ENCODE peak calls at places on chromosomes 16 and 17, in four cellular contexts. U is GM12878, W is IMR-90, M is K562. A is an unnamed sample.

GRCh38 chr17:75684924-75685323 is 17.8 kb downstream of the SAP30BP start:
- DNase-seq in M (no peak), U (no peak), W (no peak), A (peak)

GRCh38 chr17:47262586-47262985 is 9.0 kb downstream of the ITGB3 start:
- DNase-seq in W (no peak), M (no peak), U (no peak), A (no peak)

GRCh38 chr17:304461-304860 is 48.1 kb downstream of the RPH3AL start:
- DNase-seq in M (no peak), U (no peak), W (no peak), A (no peak)

GRCh38 chr17:77353684-77354419 is 213.1 kb downstream of the SEC14L1 start:
- DNase-seq in W (peak), M (no peak), U (no peak), A (no peak)

GRCh38 chr17:41489531-41489930 is at the start of gene KRT36:
- DNase-seq in U (no peak), M (no peak), W (no peak), A (no peak)

GRCh38 chr16:66845791-66846221 is 1.6 kb downstream of the CA7 start:
- DNase-seq in U (no peak), M (no peak), W (no peak), A (no peak)

GRCh38 chr16:88576307-88576706 is 6.1 kb downstream of the ZC3H18 start:
- DNase-seq in U (no peak), M (no peak), W (no peak), A (no peak)

GRCh38 chr17:54891176-54891821 is 9.4 kb upstream of the TOM1L1 start:
- DNase-seq in M (peak), W (peak), U (no peak), A (peak)

GRCh38 chr17:527247-527646 is 174.6 kb upstream of the RPH3AL start:
- DNase-seq in M (no peak), U (no peak), W (no peak), A (no peak)

GRCh38 chr17:32482568-32483320 is 4.0 kb upstream of the CDK5R1 start:
- DNase-seq in M (no peak), W (peak), U (no peak), A (no peak)

GRCh38 chr17:9677411-9677810 is 32.1 kb downstream of the USP43 start:
- DNase-seq in W (no peak), U (no peak), M (no peak), A (no peak)

GRCh38 chr17:78689029-78689428 is 93.0 kb downstream of the CYTH1 start:
- DNase-seq in M (no peak), U (no peak), W (no peak), A (no peak)

GRCh38 chr17:7475764-7476422 is 3.5 kb downstream of the ZBTB4 start:
- DNase-seq in M (peak), W (peak), U (no peak), A (no peak)

GRCh38 chr16:87207509-87207908 is 109.7 kb downstream of the C16orf95 start:
- DNase-seq in U (no peak), M (no peak), W (peak), A (no peak)

GRCh38 chr17:57488856-57489255 is 232.5 kb downstream of the MSI2 start:
- DNase-seq in W (no peak), U (no peak), M (no peak), A (no peak)

GRCh38 chr17:81879121-81879520 is 8.0 kb upstream of the ARHGDIA start:
- DNase-seq in M (no peak), W (no peak), U (no peak), A (no peak)

GRCh38 chr17:11986939-11987329 is 10.3 kb downstream of the ZNF18 start:
- DNase-seq in W (peak), M (peak), U (no peak), A (peak)

GRCh38 chr17:79064026-79064425 is 10.6 kb upstream of the ENGASE start:
- DNase-seq in M (no peak), U (no peak), W (no peak), A (no peak)

GRCh38 chr16:71552698-71553503 is 24.0 kb downstream of the TAT start:
- DNase-seq in M (peak), W (no peak), U (no peak), A (peak)
- TF ChIP-seq RCOR1 in M (no peak), W (no peak), U (no peak), A (no peak)

DNA sequence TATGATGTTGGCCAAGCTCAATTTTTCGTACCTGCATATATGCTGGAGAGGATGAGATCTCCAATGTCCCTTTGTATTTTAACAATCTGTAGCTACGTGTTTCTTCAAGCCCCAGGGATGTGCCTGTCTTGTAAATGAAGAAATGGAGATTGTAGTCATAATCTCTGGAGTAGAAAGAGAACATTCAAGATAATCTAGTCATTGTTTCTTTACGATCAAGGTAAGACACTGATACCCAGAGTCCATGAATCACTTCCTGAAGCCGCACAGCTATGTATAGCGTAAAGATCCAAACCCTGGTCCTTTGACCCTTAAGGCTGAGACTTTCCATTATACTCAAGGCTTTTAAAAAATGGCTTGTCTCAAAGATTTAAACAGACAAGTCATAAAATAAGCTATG is 205.5 kb downstream of the HS3ST3B1 start:
- DNase-seq in W (no peak), M (no peak), U (no peak), A (no peak)
- TF ChIP-seq CEBPB in W (no peak), M (no peak), U (no peak), A (no peak)

GRCh38 chr17:59439711-59440110 is 108.3 kb downstream of the YPEL2 start:
- DNase-seq in M (no peak), W (peak), U (no peak), A (no peak)

GRCh38 chr17:59443106-59443505 is 111.7 kb downstream of the YPEL2 start:
- DNase-seq in W (no peak), U (no peak), M (no peak), A (no peak)

GRCh38 chr17:59440757-59441458 is 109.5 kb downstream of the YPEL2 start:
- DNase-seq in U (peak), W (peak), M (peak), A (peak)

GRCh38 chr17:59439261-59439660 is 107.8 kb downstream of the YPEL2 start:
- DNase-seq in M (no peak), W (no peak), U (no peak), A (no peak)

GRCh38 chr17:59441459-59442096 is 110.1 kb downstream of the YPEL2 start:
- DNase-seq in W (no peak), U (no peak), M (no peak), A (no peak)
- TF ChIP-seq RCOR1 in W (no peak), U (no peak), M (no peak), A (no peak)

GRCh38 chr17:17358060-17358751 is 55.0 kb downstream of the NT5M start:
- DNase-seq in W (no peak), M (no peak), U (no peak), A (no peak)

GRCh38 chr17:17358866-17359265 is 55.7 kb downstream of the NT5M start:
- DNase-seq in W (no peak), U (no peak), M (no peak), A (no peak)

GRCh38 chr17:17356931-17357270 is 53.7 kb downstream of the NT5M start:
- DNase-seq in W (no peak), M (no peak), U (no peak), A (no peak)

GRCh38 chr17:17360087-17360730 is 57.0 kb downstream of the NT5M start:
- DNase-seq in M (no peak), W (no peak), U (no peak), A (no peak)

DNA sequence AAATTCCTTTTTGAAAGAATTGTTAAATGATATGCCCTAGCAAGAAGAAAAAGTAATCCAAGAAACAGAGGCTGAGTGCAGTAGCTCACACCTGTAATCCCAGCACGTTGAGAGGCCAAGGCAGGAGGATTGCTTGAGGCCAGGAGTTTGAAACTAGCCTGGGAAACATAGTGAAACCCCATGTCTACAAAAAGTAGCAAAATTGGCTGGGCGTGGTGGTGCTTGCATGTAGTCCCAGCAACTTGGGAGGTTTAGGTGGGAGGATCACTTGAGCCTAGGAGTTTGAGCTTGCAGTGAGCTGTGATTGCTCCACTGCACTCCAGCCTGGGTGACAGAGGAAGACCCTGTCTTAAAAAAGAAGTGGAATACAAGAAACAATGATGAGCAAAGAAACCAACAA is 56.1 kb downstream of the NT5M start:
- DNase-seq in M (no peak), U (no peak), W (no peak), A (no peak)
- TF ChIP-seq CEBPB in M (no peak), U (no peak), W (no peak), A (no peak)

DNA sequence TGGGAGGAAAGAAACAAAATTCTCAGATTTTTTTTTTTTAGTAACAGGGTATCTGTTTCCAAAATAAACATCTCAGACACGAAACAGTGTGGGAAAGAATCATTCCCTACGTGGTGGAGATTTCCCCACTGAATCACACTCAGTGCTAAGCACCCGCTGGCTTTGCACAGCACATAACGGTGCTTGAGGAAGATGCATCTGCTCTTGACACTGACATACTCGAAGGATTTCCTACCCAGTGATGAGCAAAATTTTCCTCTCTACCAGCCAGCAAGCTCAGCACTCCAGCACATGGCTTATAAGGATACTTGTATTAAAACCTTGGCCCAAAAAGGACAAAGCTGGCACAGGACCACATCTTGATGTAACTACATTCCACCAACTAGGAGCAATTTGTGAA is 59.1 kb downstream of the ANKFY1 start:
- DNase-seq in W (peak), M (no peak), U (no peak), A (no peak)
- TF ChIP-seq RCOR1 in W (no peak), M (no peak), U (no peak), A (no peak)

GRCh38 chr17:53740312-53740711 is 82.4 kb upstream of the KIF2B start:
- DNase-seq in W (no peak), M (no peak), U (no peak), A (no peak)
- TF ChIP-seq CEBPB in W (no peak), M (no peak), U (no peak), A (no peak)

GRCh38 chr17:68379150-68379510 is 78.2 kb downstream of the WIPI1 start:
- DNase-seq in W (no peak), M (no peak), U (no peak), A (no peak)

GRCh38 chr17:68383120-68383442 is 74.2 kb downstream of the WIPI1 start:
- DNase-seq in U (no peak), M (no peak), W (no peak), A (no peak)

GRCh38 chr17:68379692-68380677 is 77.3 kb downstream of the WIPI1 start:
- DNase-seq in U (no peak), W (no peak), M (no peak), A (no peak)

GRCh38 chr17:68382582-68383085 is 74.7 kb downstream of the WIPI1 start:
- DNase-seq in M (no peak), W (no peak), U (no peak), A (no peak)

GRCh38 chr17:68381076-68381900 is 76.0 kb downstream of the WIPI1 start:
- DNase-seq in W (peak), M (no peak), U (no peak), A (no peak)
- TF ChIP-seq RCOR1 in W (no peak), M (no peak), U (no peak), A (no peak)